ENCODE peak calls at places on chromosomes 16 and 17, in ten cellular contexts. H, Y, G, T, O, V, M, N, P and Q are unnamed samples.

GRCh38 chr16:88662222-88662842 is 559 bp downstream of the MVD start:
- DNase-seq in H (no peak), Y (no peak), G (no peak), T (no peak), O (no peak), V (no peak), M (no peak), N (no peak), P (no peak), Q (peak; percentile 36)

GRCh38 chr17:80449930-80450576 is 26.4 kb downstream of the NPTX1 start:
- DNase-seq in H (no peak), Y (no peak), G (no peak), T (no peak), O (no peak), V (no peak), M (no peak), N (no peak), P (no peak), Q (no peak)

GRCh38 chr16:71414038-71414437 is 27.8 kb downstream of the TLE7 start:
- DNase-seq in H (no peak), Y (no peak), G (no peak), T (no peak), O (no peak), V (no peak), M (no peak), N (no peak), P (no peak), Q (no peak)

GRCh38 chr17:9658593-9659211 is 13.4 kb downstream of the USP43 start:
- DNase-seq in H (no peak), Y (no peak), G (no peak), T (peak; percentile 98), O (no peak), V (no peak), M (no peak), N (no peak), P (no peak), Q (no peak)

GRCh38 chr17:32551186-32551955 is 64.6 kb downstream of the CDK5R1 start:
- DNase-seq in H (no peak), Y (no peak), G (no peak), T (no peak), O (no peak), V (no peak), M (no peak), N (no peak), P (no peak), Q (no peak)

GRCh38 chr17:63247706-63248105 is 198.4 kb downstream of the CYB561 start:
- DNase-seq in H (no peak), Y (no peak), G (no peak), T (no peak), O (no peak), V (no peak), M (no peak), N (no peak), P (no peak), Q (no peak)

GRCh38 chr16:67162439-67163163 is 1.9 kb upstream of the HSF4 start:
- DNase-seq in H (no peak), Y (no peak), G (no peak), T (no peak), O (no peak), V (no peak), M (no peak), N (peak; percentile 42), P (no peak), Q (no peak)

GRCh38 chr17:19372866-19373505 is 5.3 kb upstream of the MAPK7 start:
- DNase-seq in H (peak; percentile 64), Y (no peak), G (no peak), T (no peak), O (no peak), V (no peak), M (no peak), N (no peak), P (no peak), Q (no peak)

GRCh38 chr17:17714261-17714866 is 33.1 kb downstream of the RAI1 start:
- DNase-seq in H (peak; percentile 62), Y (no peak), G (no peak), T (no peak), O (no peak), V (no peak), M (no peak), N (no peak), P (no peak), Q (no peak)

GRCh38 chr16:69443809-69444611 is 19.6 kb downstream of the CYB5B start:
- DNase-seq in H (no peak), Y (peak; percentile 17), G (no peak), T (no peak), O (peak; percentile 22), V (no peak), M (no peak), N (peak; percentile 38), P (no peak), Q (no peak)

GRCh38 chr17:65698381-65699061 is 137.1 kb upstream of the AXIN2 start:
- DNase-seq in H (no peak), Y (no peak), G (no peak), T (no peak), O (no peak), V (no peak), M (no peak), N (no peak), P (no peak), Q (no peak)

GRCh38 chr16:86244188-86244587 is 266.1 kb upstream of the FOXF1 start:
- DNase-seq in H (no peak), Y (no peak), G (no peak), T (no peak), O (no peak), V (no peak), M (no peak), N (no peak), P (no peak), Q (no peak)

GRCh38 chr17:73705594-73705993 is 61.3 kb upstream of the SDK2 start:
- DNase-seq in H (no peak), Y (no peak), G (no peak), T (peak; percentile 17), O (no peak), V (no peak), M (no peak), N (no peak), P (peak; percentile 20), Q (no peak)

GRCh38 chr16:50884066-50884860 is 142.4 kb downstream of the CYLD start:
- DNase-seq in H (no peak), Y (no peak), G (no peak), T (no peak), O (peak; percentile 67), V (peak; percentile 31), M (no peak), N (peak; percentile 10), P (peak; percentile 55), Q (peak; percentile 33)
- TF ChIP-seq CTCF in H (peak; percentile 12), Y (no peak), G (peak; percentile 40), T (peak; percentile 46), O (no peak), V (peak; percentile 32), M (no peak), N (peak; percentile 11), P (peak; percentile 50), Q (no peak)

GRCh38 chr16:2205104-2205966 is at the start of gene MLST8:
- DNase-seq in H (peak; percentile 89), Y (peak; percentile 90), G (peak; percentile 90), T (peak; percentile 49), O (peak; percentile 90), V (peak; percentile 90), M (peak; percentile 77), N (peak; percentile 97), P (peak; percentile 85), Q (peak; percentile 88)
- TF ChIP-seq CTCF in H (peak; percentile 26), Y (no peak), G (peak; percentile 26), T (no peak), O (peak; percentile 7), V (peak; percentile 31), M (peak; percentile 19), N (peak; percentile 32), P (peak; percentile 32), Q (no peak)

DNA sequence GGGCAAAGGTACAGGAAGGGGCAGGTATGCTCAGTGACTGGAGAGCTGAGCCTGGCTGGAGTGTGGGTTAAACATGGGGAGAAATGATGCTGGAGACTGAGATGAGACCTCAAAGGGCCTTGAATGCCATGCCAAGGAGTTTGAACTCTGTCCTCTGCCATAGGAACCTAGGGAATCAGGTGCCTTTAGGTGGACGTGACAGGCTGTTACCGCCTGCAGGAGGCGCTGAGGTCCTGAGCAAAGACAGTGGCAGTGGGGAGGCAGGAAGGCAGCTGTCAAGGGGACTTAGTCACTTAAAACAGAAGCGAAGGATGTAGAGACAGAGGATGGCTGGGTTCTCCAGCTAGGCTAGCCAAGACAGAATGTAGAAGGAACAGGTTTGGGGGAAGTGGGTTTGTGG is 9.1 kb downstream of the PSMB3 start:
- DNase-seq in H (no peak), Y (no peak), G (no peak), T (no peak), O (no peak), V (no peak), M (no peak), N (peak; percentile 36), P (peak; percentile 73), Q (peak; percentile 37)
- TF ChIP-seq CTCF in H (no peak), Y (no peak), G (peak; percentile 17), T (peak; percentile 57), O (no peak), V (no peak), M (no peak), N (no peak), P (peak; percentile 46), Q (peak; percentile 27)

GRCh38 chr16:73846292-73846849 is 450.2 kb upstream of the PSMD7 start:
- DNase-seq in H (no peak), Y (no peak), G (no peak), T (no peak), O (no peak), V (no peak), M (peak; percentile 28), N (no peak), P (peak; percentile 45), Q (peak; percentile 16)
- TF ChIP-seq CTCF in H (no peak), Y (no peak), G (no peak), T (no peak), O (no peak), V (no peak), M (no peak), N (no peak), P (no peak), Q (no peak)

DNA sequence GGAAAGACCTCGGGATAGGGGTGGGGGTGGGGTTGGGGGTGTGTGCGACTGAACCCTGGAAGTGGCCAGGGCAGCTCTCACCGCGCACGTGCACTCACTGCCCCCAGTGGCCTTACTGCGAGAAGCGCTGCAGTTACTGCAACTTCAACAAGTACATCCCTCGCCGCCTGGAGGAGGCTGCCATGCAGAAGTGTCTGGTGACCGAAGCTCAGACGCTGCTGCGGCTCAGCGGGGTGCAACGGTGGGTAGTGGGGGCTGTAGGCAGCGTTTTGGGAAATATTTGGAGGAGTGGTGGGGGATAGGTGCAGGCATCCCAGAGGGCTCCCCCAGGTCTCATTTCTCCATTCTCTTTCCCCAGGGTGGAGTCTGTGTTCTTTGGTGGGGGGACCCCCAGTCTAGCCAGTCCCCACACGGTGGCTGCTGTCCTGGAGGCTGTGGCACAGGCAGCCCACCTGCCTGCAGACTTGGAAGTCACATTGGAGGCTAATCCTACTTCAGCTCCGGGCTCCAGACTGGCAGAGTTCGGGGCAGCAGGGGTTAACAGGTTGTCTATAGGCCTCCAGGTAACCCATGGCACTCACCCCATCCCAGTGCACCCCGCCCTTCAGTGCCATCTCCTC is 972 bp downstream of the RSAD1 start:
- DNase-seq in H (peak; percentile 77), Y (peak; percentile 53), G (peak; percentile 52), T (peak; percentile 53), O (peak; percentile 91), V (peak; percentile 80), M (peak; percentile 72), N (peak; percentile 73), P (peak; percentile 83), Q (peak; percentile 80)
- TF ChIP-seq CTCF in H (no peak), Y (peak; percentile 46), G (peak; percentile 25), T (peak; percentile 26), O (peak; percentile 42), V (peak; percentile 46), M (peak; percentile 25), N (peak; percentile 49), P (peak; percentile 11), Q (peak; percentile 43)